ENCODE peak calls at places on chromosomes 11 and 22, in eight cellular contexts. X, N, K, C, E, M, T and S are unnamed samples.

GRCh38 chr11:42410251-42410956 is 901.4 kb upstream of the API5 start:
- DNase-seq in X (no peak), K (no peak), T (peak), E (no peak), M (peak), C (no peak), N (no peak), S (no peak)

GRCh38 chr11:63909621-63910506 is 7.1 kb downstream of the RCOR2 start:
- DNase-seq in M (no peak), E (no peak), C (no peak), K (no peak), X (no peak), N (no peak), T (no peak), S (peak)

GRCh38 chr11:116851631-116852030 is 14.2 kb upstream of the APOA1 start:
- DNase-seq in K (no peak), C (no peak), N (no peak), T (no peak), M (no peak), X (no peak), E (no peak), S (no peak)

GRCh38 chr11:13784848-13785247 is 116.4 kb downstream of the FAR1 start:
- DNase-seq in T (no peak), X (no peak), E (no peak), M (no peak), C (no peak), N (no peak), K (no peak), S (no peak)

GRCh38 chr11:19803506-19803998 is 90.9 kb downstream of the NAV2 start:
- DNase-seq in N (no peak), X (no peak), T (no peak), K (no peak), E (no peak), C (no peak), M (peak), S (no peak)

GRCh38 chr11:134939046-134939445 is 527.0 kb upstream of the B3GAT1 start:
- DNase-seq in N (no peak), C (no peak), X (no peak), E (no peak), T (no peak), K (no peak), M (no peak), S (no peak)

GRCh38 chr22:36180038-36180880 is 19.7 kb upstream of the APOL3 start:
- DNase-seq in T (peak), K (peak), M (peak), X (no peak), E (peak), N (no peak), C (peak), S (peak)

GRCh38 chr11:18612394-18612793 is 12.8 kb downstream of the MISFA start:
- DNase-seq in X (no peak), N (no peak), K (no peak), T (no peak), E (no peak), M (no peak), C (no peak), S (no peak)

GRCh38 chr22:31497148-31497938 is 1.0 kb downstream of the SFI1 start:
- DNase-seq in X (no peak), M (no peak), K (no peak), N (no peak), T (no peak), C (no peak), E (no peak), S (no peak)

GRCh38 chr22:47310601-47311000 is 548.2 kb downstream of the TBC1D22A start:
- DNase-seq in T (peak), N (peak), M (peak), K (no peak), E (peak), C (peak), X (no peak), S (no peak)

GRCh38 chr22:24162377-24162927 is 18.8 kb upstream of the SUSD2 start:
- DNase-seq in X (no peak), E (no peak), K (peak), M (no peak), N (no peak), T (no peak), C (no peak), S (no peak)

GRCh38 chr11:88167853-88168252 is 7.4 kb downstream of the RAB38 start:
- DNase-seq in T (no peak), N (no peak), M (no peak), K (no peak), E (no peak), X (no peak), C (no peak), S (no peak)

GRCh38 chr11:59173964-59174663 is 2.2 kb downstream of the DTX4 start:
- DNase-seq in C (no peak), K (no peak), E (peak), N (no peak), M (peak), T (peak), X (no peak), S (no peak)